ENCODE peak calls at places on chromosomes 7 and 10, in five cellular contexts. L is glutamatergic neuron, U is foreskin keratinocyte, W is NAMALWA, T is neuronal stem cell. V is an unnamed sample.

GRCh38 chr10:107814865-107815487 is 650.5 kb upstream of the SORCS1 start:
- DNase-seq in L (peak; percentile 68), U (peak; percentile 20), W (peak; percentile 43), T (peak; percentile 56), V (no peak)

GRCh38 chr10:96587255-96588059 is 645 bp upstream of the TM9SF3 start:
- DNase-seq in L (no peak), U (peak; percentile 68), W (peak; percentile 74), T (no peak), V (no peak)

GRCh38 chr7:28236560-28236959 is 56.0 kb upstream of the JAZF1 start:
- DNase-seq in L (no peak), U (no peak), W (no peak), T (no peak), V (no peak)

GRCh38 chr10:61592581-61592980 is 70.1 kb upstream of the CABCOCO1 start:
- DNase-seq in L (peak; percentile 18), U (peak; percentile 11), W (peak; percentile 44), T (no peak), V (no peak)

GRCh38 chr7:33261585-33261984 is 132.2 kb downstream of the BBS9 start:
- DNase-seq in L (no peak), U (no peak), W (no peak), T (no peak), V (no peak)

GRCh38 chr10:12418000-12418399 is 68.7 kb downstream of the CAMK1D start:
- DNase-seq in L (no peak), U (no peak), W (no peak), T (no peak), V (no peak)

GRCh38 chr7:100865971-100866720 is 1.0 kb upstream of the TRIP6 start:
- DNase-seq in L (no peak), U (peak; percentile 77), W (no peak), T (no peak), V (no peak)

GRCh38 chr10:4650572-4650971 is 175.4 kb upstream of the AKR1E2 start:
- DNase-seq in L (no peak), U (no peak), W (no peak), T (no peak), V (no peak)

GRCh38 chr7:78734626-78735025 is 718.8 kb downstream of the MAGI2 start:
- DNase-seq in L (peak; percentile 26), U (peak; percentile 8), W (no peak), T (no peak), V (no peak)

GRCh38 chr10:4830546-4830945 is 4.5 kb downstream of the AKR1E2 start:
- DNase-seq in L (no peak), U (no peak), W (no peak), T (no peak), V (no peak)

GRCh38 chr10:96673318-96674099 is 46.8 kb downstream of the PIK3AP1 start:
- DNase-seq in L (no peak), U (no peak), W (peak; percentile 80), T (no peak), V (no peak)

GRCh38 chr7:46649896-46650295 is 728.8 kb upstream of the IGFBP3 start:
- DNase-seq in L (no peak), U (no peak), W (no peak), T (no peak), V (no peak)

GRCh38 chr7:151632750-151633515 is 113.2 kb upstream of the RHEB start:
- DNase-seq in L (peak; percentile 31), U (peak; percentile 51), W (peak; percentile 34), T (peak; percentile 46), V (peak; percentile 38)

GRCh38 chr7:23246540-23246939 is at the start of gene GPNMB:
- DNase-seq in L (no peak), U (peak; percentile 87), W (no peak), T (no peak), V (no peak)

GRCh38 chr10:62402503-62402902 is 28.3 kb downstream of the ZNF365 start:
- DNase-seq in L (no peak), U (no peak), W (no peak), T (no peak), V (no peak)

GRCh38 chr7:128405345-128406146 is 4.2 kb downstream of the IMPDH1 start:
- DNase-seq in L (peak; percentile 68), U (no peak), W (peak; percentile 78), T (peak; percentile 57), V (peak; percentile 52)

GRCh38 chr10:91740353-91740924 is 57.8 kb upstream of the TNKS2 start:
- DNase-seq in L (no peak), U (no peak), W (no peak), T (no peak), V (no peak)

GRCh38 chr10:127123626-127124025 is 72.8 kb downstream of the INSYN2A start:
- DNase-seq in L (no peak), U (no peak), W (no peak), T (no peak), V (no peak)

GRCh38 chr10:10293431-10293830 is 724.2 kb upstream of the CELF2 start:
- DNase-seq in L (peak; percentile 34), U (no peak), W (no peak), T (peak; percentile 20), V (no peak)

GRCh38 chr7:49346200-49346899 is 422.0 kb downstream of the CDC14C start:
- DNase-seq in L (no peak), U (no peak), W (no peak), T (no peak), V (no peak)

GRCh38 chr10:43912469-43912868 is 263.8 kb upstream of the ZNF32 start:
- DNase-seq in L (no peak), U (no peak), W (no peak), T (no peak), V (no peak)

GRCh38 chr7:40647719-40648118 is 512.9 kb downstream of the SUGCT start:
- DNase-seq in L (no peak), U (no peak), W (no peak), T (no peak), V (no peak)

GRCh38 chr7:155694846-155695245 is 50.4 kb downstream of the RBM33 start:
- DNase-seq in L (no peak), U (no peak), W (no peak), T (no peak), V (no peak)

GRCh38 chr10:68423522-68423921 is 16.4 kb upstream of the RUFY2 start:
- DNase-seq in L (no peak), U (no peak), W (no peak), T (no peak), V (peak; percentile 14)

GRCh38 chr7:37247881-37248280 is 200.8 kb downstream of the ELMO1 start:
- DNase-seq in L (no peak), U (peak; percentile 11), W (no peak), T (no peak), V (no peak)

GRCh38 chr7:151088856-151089699 is 2.8 kb downstream of the AGAP3 start:
- DNase-seq in L (peak; percentile 83), U (peak; percentile 44), W (no peak), T (peak; percentile 58), V (no peak)

GRCh38 chr10:27433976-27434375 is 70.1 kb upstream of the RAB18 start:
- DNase-seq in L (no peak), U (peak; percentile 71), W (no peak), T (no peak), V (no peak)

GRCh38 chr10:27535312-27535711 is 31.2 kb downstream of the RAB18 start:
- DNase-seq in L (no peak), U (no peak), W (no peak), T (no peak), V (no peak)

GRCh38 chr10:31353574-31353973 is 34.6 kb downstream of the ZEB1 start:
- DNase-seq in L (no peak), U (peak; percentile 87), W (peak; percentile 29), T (no peak), V (no peak)

GRCh38 chr10:101291254-101292193 is 62.3 kb upstream of the LBX1 start:
- DNase-seq in L (peak; percentile 92), U (no peak), W (peak; percentile 73), T (no peak), V (peak; percentile 13)

GRCh38 chr7:5429857-5430611 is 6.4 kb upstream of the TNRC18 start:
- DNase-seq in L (no peak), U (peak; percentile 83), W (no peak), T (no peak), V (no peak)

GRCh38 chr7:133130166-133130565 is 48.3 kb upstream of the CHCHD3 start:
- DNase-seq in L (no peak), U (no peak), W (no peak), T (no peak), V (no peak)

GRCh38 chr7:115851291-115851690 is 179.3 kb downstream of the TFEC start:
- DNase-seq in L (no peak), U (peak; percentile 30), W (peak; percentile 63), T (peak; percentile 27), V (no peak)

GRCh38 chr7:20343211-20343610 is 12.5 kb downstream of the ITGB8 start:
- DNase-seq in L (no peak), U (no peak), W (no peak), T (no peak), V (no peak)

GRCh38 chr10:62081322-62081945 is 179.9 kb downstream of the ARID5B start:
- DNase-seq in L (no peak), U (no peak), W (peak; percentile 46), T (no peak), V (no peak)

V was measured in effector memory CD8-positive, alpha-beta T cell.